ENCODE peak calls at places on chromosomes 16 and 17, in ten cellular contexts. P, U, N, J, O, Q, B, L, Z and A are unnamed samples.
A peak's percentile ranks its signal among the peaks of the same experiment; 100 is the strongest.

GRCh38 chr16:57642368-57643135 is 14.1 kb downstream of the ADGRG1 start:
- DNase-seq in P (no peak), U (no peak), N (no peak), J (no peak), O (no peak), Q (no peak), B (no peak), L (no peak), Z (no peak), A (no peak)

GRCh38 chr16:88768041-88768876 is 16.8 kb downstream of the PIEZO1 start:
- DNase-seq in P (no peak), U (no peak), N (no peak), J (no peak), O (no peak), Q (no peak), B (peak; percentile 28), L (no peak), Z (no peak), A (no peak)

GRCh38 chr16:57175896-57176295 is 9.9 kb downstream of the PSME3IP1 start:
- DNase-seq in P (no peak), U (no peak), N (no peak), J (no peak), O (no peak), Q (no peak), B (no peak), L (no peak), Z (no peak), A (no peak)

GRCh38 chr17:17476865-17477467 is at the start of gene MED9:
- DNase-seq in P (peak; percentile 94), U (peak; percentile 85), N (peak; percentile 93), J (peak; percentile 93), O (peak; percentile 94), Q (peak; percentile 94), B (peak; percentile 75), L (peak; percentile 86), Z (peak; percentile 97), A (peak; percentile 93)

GRCh38 chr16:53041196-53041977 is 11.3 kb downstream of the CHD9NB start:
- DNase-seq in P (no peak), U (peak; percentile 90), N (no peak), J (no peak), O (no peak), Q (no peak), B (no peak), L (no peak), Z (no peak), A (no peak)

GRCh38 chr17:33291248-33292183 is 1.6 kb downstream of the ASIC2 start:
- DNase-seq in P (no peak), U (peak; percentile 31), N (no peak), J (peak; percentile 3), O (no peak), Q (no peak), B (no peak), L (peak; percentile 40), Z (no peak), A (no peak)

GRCh38 chr17:67098022-67098421 is 53.7 kb downstream of the CACNG1 start:
- DNase-seq in P (no peak), U (no peak), N (no peak), J (no peak), O (no peak), Q (no peak), B (no peak), L (no peak), Z (no peak), A (no peak)

GRCh38 chr16:85430523-85431381 is 182.4 kb upstream of the GSE1 start:
- DNase-seq in P (no peak), U (no peak), N (no peak), J (no peak), O (no peak), Q (no peak), B (no peak), L (no peak), Z (no peak), A (no peak)

GRCh38 chr17:30761058-30761457 is 63.4 kb downstream of the CRLF3 start:
- DNase-seq in P (no peak), U (no peak), N (no peak), J (no peak), O (no peak), Q (no peak), B (no peak), L (no peak), Z (no peak), A (no peak)

GRCh38 chr16:87581867-87582220 is 20.5 kb upstream of the JPH3 start:
- DNase-seq in P (no peak), U (peak; percentile 79), N (no peak), J (no peak), O (no peak), Q (no peak), B (no peak), L (no peak), Z (peak; percentile 89), A (no peak)

GRCh38 chr17:62065611-62066468 is 762 bp upstream of the MED13 start:
- DNase-seq in P (peak; percentile 98), U (peak; percentile 97), N (peak; percentile 98), J (peak; percentile 98), O (peak; percentile 98), Q (peak; percentile 97), B (peak; percentile 97), L (peak; percentile 96), Z (peak; percentile 99), A (peak; percentile 99)